ENCODE peak calls at places on chromosomes 4 and X, in five cellular contexts. One of them, this sample, is unnamed.
A peak's percentile ranks its signal among the peaks of the same experiment; 100 is the strongest.

GRCh38 chrX:24002792-24003191 is 24.2 kb downstream of the KLHL15 start:
- DNase-seq in H9: no peak
- DNase-seq in tibial artery: no peak
- DNase-seq in body of pancreas: no peak
- DNase-seq in cardiac muscle cell: no peak
- DNase-seq in this sample: no peak

GRCh38 chr4:5752803-5753184 is 41.8 kb downstream of the EVC start:
- DNase-seq in H9: peak; percentile 46
- DNase-seq in tibial artery: no peak
- DNase-seq in body of pancreas: peak; percentile 85
- DNase-seq in cardiac muscle cell: no peak
- DNase-seq in this sample: no peak

GRCh38 chr4:108276690-108277089 is 108.0 kb upstream of the LEF1 start:
- DNase-seq in H9: no peak
- DNase-seq in tibial artery: no peak
- DNase-seq in body of pancreas: no peak
- DNase-seq in cardiac muscle cell: no peak
- DNase-seq in this sample: no peak

GRCh38 chrX:44872319-44872816 is 620 bp upstream of the KDM6A start:
- DNase-seq in H9: no peak
- DNase-seq in tibial artery: peak; percentile 23
- DNase-seq in body of pancreas: peak; percentile 53
- DNase-seq in cardiac muscle cell: peak; percentile 25
- DNase-seq in this sample: no peak

GRCh38 chr4:137711502-137711901 is 179.2 kb upstream of the PCDH18 start:
- DNase-seq in H9: peak; percentile 36
- DNase-seq in tibial artery: no peak
- DNase-seq in body of pancreas: no peak
- DNase-seq in cardiac muscle cell: no peak
- DNase-seq in this sample: no peak

GRCh38 chr4:88843067-88843723 is 145.6 kb upstream of the NAP1L5 start:
- DNase-seq in H9: no peak
- DNase-seq in tibial artery: no peak
- DNase-seq in body of pancreas: peak; percentile 62
- DNase-seq in cardiac muscle cell: no peak
- DNase-seq in this sample: no peak

GRCh38 chr4:7286798-7287197 is 94.5 kb downstream of the SORCS2 start:
- DNase-seq in H9: no peak
- DNase-seq in tibial artery: no peak
- DNase-seq in body of pancreas: no peak
- DNase-seq in cardiac muscle cell: no peak
- DNase-seq in this sample: no peak

GRCh38 chrX:97672608-97673007 is 788.9 kb downstream of the RPA4 start:
- DNase-seq in H9: no peak
- DNase-seq in tibial artery: no peak
- DNase-seq in body of pancreas: no peak
- DNase-seq in cardiac muscle cell: no peak
- DNase-seq in this sample: no peak

GRCh38 chr4:141246683-141247429 is 26.2 kb downstream of the ZNF330 start:
- DNase-seq in H9: no peak
- DNase-seq in tibial artery: no peak
- DNase-seq in body of pancreas: no peak
- DNase-seq in cardiac muscle cell: no peak
- DNase-seq in this sample: no peak

GRCh38 chr4:8688908-8689445 is 96.4 kb downstream of the CPZ start:
- DNase-seq in H9: no peak
- DNase-seq in tibial artery: peak; percentile 7
- DNase-seq in body of pancreas: no peak
- DNase-seq in cardiac muscle cell: no peak
- DNase-seq in this sample: no peak

GRCh38 chr4:21901831-21902230 is 46.7 kb downstream of the KCNIP4 start:
- DNase-seq in H9: no peak
- DNase-seq in tibial artery: no peak
- DNase-seq in body of pancreas: no peak
- DNase-seq in cardiac muscle cell: no peak
- DNase-seq in this sample: no peak

GRCh38 chr4:78057600-78058560 is 757 bp downstream of the FRAS1 start:
- DNase-seq in H9: no peak
- DNase-seq in tibial artery: peak; percentile 41
- DNase-seq in body of pancreas: peak; percentile 68
- DNase-seq in cardiac muscle cell: peak; percentile 55
- DNase-seq in this sample: no peak

GRCh38 chr4:129362685-129363274 is 266.8 kb downstream of the C4orf33 start:
- DNase-seq in H9: peak; percentile 37
- DNase-seq in tibial artery: peak; percentile 46
- DNase-seq in body of pancreas: peak; percentile 69
- DNase-seq in cardiac muscle cell: peak; percentile 86
- DNase-seq in this sample: no peak

GRCh38 chrX:23656684-23657083 is 10.6 kb upstream of the PRDX4 start:
- DNase-seq in H9: no peak
- DNase-seq in tibial artery: no peak
- DNase-seq in body of pancreas: no peak
- DNase-seq in cardiac muscle cell: no peak
- DNase-seq in this sample: no peak

GRCh38 chrX:2875136-2875481 is 46.4 kb downstream of the GYG2 start:
- DNase-seq in H9: no peak
- DNase-seq in tibial artery: no peak
- DNase-seq in body of pancreas: no peak
- DNase-seq in cardiac muscle cell: no peak
- DNase-seq in this sample: no peak

GRCh38 chr4:32334759-32335158 is 1614.6 kb downstream of the PCDH7 start:
- DNase-seq in H9: no peak
- DNase-seq in tibial artery: no peak
- DNase-seq in body of pancreas: no peak
- DNase-seq in cardiac muscle cell: no peak
- DNase-seq in this sample: no peak

GRCh38 chr4:88803600-88804096 is 106.0 kb upstream of the NAP1L5 start:
- DNase-seq in H9: no peak
- DNase-seq in tibial artery: peak; percentile 67
- DNase-seq in body of pancreas: peak; percentile 55
- DNase-seq in cardiac muscle cell: peak; percentile 93
- DNase-seq in this sample: no peak

GRCh38 chr4:110198472-110199419 is at the start of gene ELOVL6:
- DNase-seq in H9: peak; percentile 91
- DNase-seq in tibial artery: peak; percentile 59
- DNase-seq in body of pancreas: peak; percentile 37
- DNase-seq in cardiac muscle cell: peak; percentile 90
- DNase-seq in this sample: no peak

GRCh38 chr4:31283689-31284088 is 563.5 kb downstream of the PCDH7 start:
- DNase-seq in H9: no peak
- DNase-seq in tibial artery: no peak
- DNase-seq in body of pancreas: no peak
- DNase-seq in cardiac muscle cell: no peak
- DNase-seq in this sample: no peak

GRCh38 chrX:110384490-110384889 is 25.8 kb downstream of the RTL9 start:
- DNase-seq in H9: no peak
- DNase-seq in tibial artery: no peak
- DNase-seq in body of pancreas: no peak
- DNase-seq in cardiac muscle cell: no peak
- DNase-seq in this sample: no peak

GRCh38 chr4:169017971-169018370 is 7.9 kb upstream of the CBR4 start:
- DNase-seq in H9: no peak
- DNase-seq in tibial artery: no peak
- DNase-seq in body of pancreas: no peak
- DNase-seq in cardiac muscle cell: no peak
- DNase-seq in this sample: no peak

GRCh38 chr4:123653211-123653610 is 256.6 kb downstream of the SPRY1 start:
- DNase-seq in H9: no peak
- DNase-seq in tibial artery: no peak
- DNase-seq in body of pancreas: no peak
- DNase-seq in cardiac muscle cell: no peak
- DNase-seq in this sample: no peak

GRCh38 chrX:134949271-134949670 is 41.5 kb upstream of the SMIM10 start:
- DNase-seq in H9: no peak
- DNase-seq in tibial artery: no peak
- DNase-seq in body of pancreas: no peak
- DNase-seq in cardiac muscle cell: peak; percentile 19
- DNase-seq in this sample: no peak

DNA sequence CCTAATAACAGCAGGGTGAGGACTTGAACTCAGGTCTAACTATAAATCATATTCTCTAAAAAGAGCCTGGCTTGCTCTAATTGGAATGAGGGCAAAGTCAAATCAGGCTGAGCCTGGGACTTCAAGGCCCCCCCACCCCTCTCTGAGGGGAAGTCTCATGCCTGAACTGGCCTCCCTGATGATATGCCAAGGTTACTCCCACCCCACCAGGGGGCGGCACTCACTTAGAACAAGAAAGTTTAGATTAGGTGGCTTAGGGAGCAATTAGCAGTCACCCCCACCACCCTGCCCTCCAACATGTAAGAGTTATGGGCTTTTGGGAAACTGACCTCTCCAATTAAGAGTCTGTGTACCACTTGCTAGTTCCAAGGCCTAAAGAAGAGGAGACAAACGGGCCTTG is 2.7 kb downstream of the FOXO4 start:
- DNase-seq in H9: no peak
- DNase-seq in tibial artery: peak; percentile 60
- DNase-seq in body of pancreas: peak; percentile 55
- DNase-seq in cardiac muscle cell: peak; percentile 56
- DNase-seq in this sample: no peak
- TF ChIP-seq CTCF in H9: peak; percentile 48
- TF ChIP-seq CTCF in tibial artery: peak; percentile 38
- TF ChIP-seq CTCF in body of pancreas: peak; percentile 35
- TF ChIP-seq CTCF in cardiac muscle cell: peak; percentile 51
- TF ChIP-seq CTCF in this sample: peak; percentile 42

DNA sequence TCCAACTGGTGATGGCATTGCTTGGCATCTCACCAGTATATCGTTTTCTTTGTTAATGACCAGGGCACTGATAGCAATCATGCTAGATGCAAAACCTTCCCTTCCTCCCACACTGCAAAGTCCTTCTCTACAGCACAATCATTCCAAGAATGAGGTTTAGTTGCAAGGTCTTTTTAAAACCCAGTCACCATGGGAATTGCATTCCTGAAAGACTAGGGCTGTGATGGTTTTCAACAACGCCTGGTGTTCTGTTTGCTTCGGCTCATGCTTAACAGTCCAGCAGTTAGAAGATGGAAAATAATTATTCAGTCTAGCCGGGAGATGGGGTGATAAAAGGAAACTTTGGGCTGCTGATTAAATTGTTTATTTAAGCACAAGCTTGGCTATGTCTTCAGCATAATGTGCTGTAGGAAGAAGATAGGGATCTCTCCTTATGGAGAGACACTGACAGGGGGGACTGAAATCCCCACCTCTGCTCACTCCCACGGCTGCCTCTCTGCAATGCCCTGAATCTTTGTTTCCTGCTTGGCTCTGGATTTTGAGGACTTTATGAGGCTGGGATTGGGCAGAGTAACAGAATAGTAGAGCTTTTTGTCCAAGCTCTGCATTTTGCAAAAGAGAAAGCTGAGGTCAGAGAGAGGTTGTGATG is 211.4 kb downstream of the MID1IP1 start:
- DNase-seq in H9: no peak
- DNase-seq in tibial artery: no peak
- DNase-seq in body of pancreas: no peak
- DNase-seq in cardiac muscle cell: peak; percentile 12
- DNase-seq in this sample: no peak
- H3K27ac ChIP-seq in H9: no peak overlapping the region
- H3K27ac ChIP-seq in tibial artery: peak overlapping the region; percentile 44
- H3K27ac ChIP-seq in body of pancreas: no peak overlapping the region
- H3K27ac ChIP-seq in cardiac muscle cell: peak overlapping the region; percentile 0
- H3K27ac ChIP-seq in this sample: no peak overlapping the region

DNA sequence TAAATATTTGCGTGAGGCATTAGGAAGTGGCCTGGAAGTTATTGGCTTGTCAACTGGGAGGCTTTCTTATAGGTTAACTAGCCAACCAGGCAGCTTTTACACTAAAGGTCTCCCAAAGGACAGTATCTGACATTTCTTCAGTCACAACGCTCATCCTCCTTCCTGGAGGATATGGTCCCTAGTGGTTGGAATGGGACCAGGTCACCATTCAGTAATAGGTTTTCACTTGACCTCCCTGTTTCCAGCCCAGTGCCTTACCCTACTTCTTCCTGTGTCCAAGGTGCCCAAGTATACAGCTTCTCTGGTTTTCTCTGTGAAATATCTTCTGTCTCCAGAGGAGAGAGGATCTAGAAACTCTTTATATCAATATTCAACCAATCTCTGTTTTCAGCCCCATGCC is 38.5 kb downstream of the RPS6KA3 start:
- DNase-seq in H9: no peak
- DNase-seq in tibial artery: no peak
- DNase-seq in body of pancreas: no peak
- DNase-seq in cardiac muscle cell: no peak
- DNase-seq in this sample: no peak
- TF ChIP-seq CTCF in H9: peak; percentile 25
- TF ChIP-seq CTCF in tibial artery: no peak
- TF ChIP-seq CTCF in body of pancreas: no peak
- TF ChIP-seq CTCF in cardiac muscle cell: no peak
- TF ChIP-seq CTCF in this sample: no peak

DNA sequence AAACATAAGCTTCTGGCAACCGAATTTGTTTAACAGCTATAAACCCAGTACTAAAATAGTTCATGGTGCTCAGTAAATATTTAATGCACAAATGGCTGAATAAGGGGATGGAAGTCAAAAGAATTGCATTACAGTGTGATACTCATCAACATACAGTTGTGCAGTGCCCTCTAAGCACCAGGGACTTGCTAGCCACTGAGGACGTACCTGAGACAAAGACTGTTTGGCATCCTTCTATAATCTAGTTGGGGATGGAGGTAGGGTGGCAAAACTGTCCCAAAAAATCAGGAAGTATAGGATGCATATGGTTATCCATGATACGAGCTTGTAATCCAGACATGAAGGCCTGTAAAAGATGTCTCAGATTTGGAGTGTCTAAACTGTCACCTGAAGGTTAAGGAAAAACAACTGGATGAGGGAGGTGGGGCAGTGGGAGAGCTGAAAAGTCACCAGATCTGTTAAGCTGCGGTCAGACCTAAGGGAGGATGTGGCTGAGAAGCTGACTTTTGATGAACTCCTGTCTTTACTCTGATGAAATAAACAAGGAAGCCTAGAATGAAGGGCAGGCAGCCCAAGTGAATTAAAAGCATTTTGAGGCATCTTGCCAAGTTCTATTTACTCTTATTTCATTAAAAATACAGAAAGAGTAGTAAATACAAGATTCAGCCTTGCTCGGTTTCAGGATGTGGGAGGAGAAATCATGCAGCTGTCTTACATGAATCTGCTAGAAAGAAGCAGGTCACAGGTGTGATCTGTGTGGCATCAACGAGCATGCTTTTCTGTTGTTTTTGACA is 12.0 kb upstream of the CD38 start:
- DNase-seq in H9: no peak
- DNase-seq in tibial artery: no peak
- DNase-seq in body of pancreas: no peak
- DNase-seq in cardiac muscle cell: no peak
- DNase-seq in this sample: no peak
- H3K27ac ChIP-seq in H9: no peak overlapping the region
- H3K27ac ChIP-seq in tibial artery: no peak overlapping the region
- H3K27ac ChIP-seq in body of pancreas: no peak overlapping the region
- H3K27ac ChIP-seq in cardiac muscle cell: no peak overlapping the region
- H3K27ac ChIP-seq in this sample: no peak overlapping the region